ENCODE peak calls at places on chromosomes 7 and 10, in four cellular contexts. One of them, this sample, is unnamed.

GRCh38 chr10:2798340-2798739 is 269.0 kb upstream of the PFKP start:
- DNase-seq in amniotic stem cell: no peak
- DNase-seq in activated gamma-delta T cell: no peak
- DNase-seq in putamen: no peak
- DNase-seq in this sample: no peak

GRCh38 chr10:37732685-37733084 is 124.7 kb downstream of the ZNF248 start:
- DNase-seq in amniotic stem cell: no peak
- DNase-seq in activated gamma-delta T cell: no peak
- DNase-seq in putamen: no peak
- DNase-seq in this sample: no peak

GRCh38 chr7:158413962-158414961 is 173.4 kb downstream of the PTPRN2 start:
- DNase-seq in amniotic stem cell: no peak
- DNase-seq in activated gamma-delta T cell: no peak
- DNase-seq in putamen: peak; percentile 94
- DNase-seq in this sample: no peak

GRCh38 chr7:21407806-21408480 is 19.9 kb upstream of the SP4 start:
- DNase-seq in amniotic stem cell: no peak
- DNase-seq in activated gamma-delta T cell: no peak
- DNase-seq in putamen: no peak
- DNase-seq in this sample: no peak

GRCh38 chr10:127150136-127150535 is 46.3 kb downstream of the INSYN2A start:
- DNase-seq in amniotic stem cell: no peak
- DNase-seq in activated gamma-delta T cell: no peak
- DNase-seq in putamen: no peak
- DNase-seq in this sample: no peak

GRCh38 chr10:19498348-19499290 is 317.6 kb upstream of the PLXDC2 start:
- DNase-seq in amniotic stem cell: no peak
- DNase-seq in activated gamma-delta T cell: no peak
- DNase-seq in putamen: no peak
- DNase-seq in this sample: no peak

GRCh38 chr7:71871446-71871845 is 540.7 kb downstream of the CALN1 start:
- DNase-seq in amniotic stem cell: no peak
- DNase-seq in activated gamma-delta T cell: no peak
- DNase-seq in putamen: no peak
- DNase-seq in this sample: no peak

GRCh38 chr7:50355817-50356178 is 51.3 kb downstream of the IKZF1 start:
- DNase-seq in amniotic stem cell: no peak
- DNase-seq in activated gamma-delta T cell: no peak
- DNase-seq in putamen: no peak
- DNase-seq in this sample: no peak

GRCh38 chr10:89025453-89025852 is 34.9 kb downstream of the FAS start:
- DNase-seq in amniotic stem cell: no peak
- DNase-seq in activated gamma-delta T cell: no peak
- DNase-seq in putamen: no peak
- DNase-seq in this sample: no peak

GRCh38 chr10:34895977-34896376 is 80.9 kb upstream of the PARD3 start:
- DNase-seq in amniotic stem cell: no peak
- DNase-seq in activated gamma-delta T cell: no peak
- DNase-seq in putamen: no peak
- DNase-seq in this sample: no peak

GRCh38 chr10:47305566-47305965 is 5.6 kb downstream of the GDF10 start:
- DNase-seq in amniotic stem cell: no peak
- DNase-seq in activated gamma-delta T cell: no peak
- DNase-seq in putamen: no peak
- DNase-seq in this sample: no peak

GRCh38 chr7:80537091-80537490 is 25.2 kb upstream of the GNAT3 start:
- DNase-seq in amniotic stem cell: no peak
- DNase-seq in activated gamma-delta T cell: no peak
- DNase-seq in putamen: no peak
- DNase-seq in this sample: no peak